ENCODE peak calls at places on chromosomes 16 and 17, in six cellular contexts. One of them, this sample, is unnamed.

GRCh38 chr17:29042679-29043538 is at the start of gene PIPOX:
- DNase-seq in lower leg skin: no peak
- DNase-seq in choroid plexus epithelial cell: peak
- DNase-seq in hepatocyte: peak
- DNase-seq in endothelial cell: peak
- DNase-seq in dorsolateral prefrontal cortex: no peak
- DNase-seq in this sample: no peak

GRCh38 chr16:11258553-11259287 is 2.7 kb upstream of the SOCS1 start:
- DNase-seq in lower leg skin: peak
- DNase-seq in choroid plexus epithelial cell: peak
- DNase-seq in hepatocyte: no peak
- DNase-seq in endothelial cell: no peak
- DNase-seq in dorsolateral prefrontal cortex: peak
- DNase-seq in this sample: no peak

GRCh38 chr17:49021095-49021767 is 24.0 kb downstream of the IGF2BP1 start:
- DNase-seq in lower leg skin: peak
- DNase-seq in choroid plexus epithelial cell: peak
- DNase-seq in hepatocyte: no peak
- DNase-seq in endothelial cell: no peak
- DNase-seq in dorsolateral prefrontal cortex: no peak
- DNase-seq in this sample: no peak

GRCh38 chr17:57834146-57834741 is 15.6 kb downstream of the MRPS23 start:
- DNase-seq in lower leg skin: no peak
- DNase-seq in choroid plexus epithelial cell: no peak
- DNase-seq in hepatocyte: no peak
- DNase-seq in endothelial cell: no peak
- DNase-seq in dorsolateral prefrontal cortex: peak
- DNase-seq in this sample: no peak

GRCh38 chr17:33038740-33039139 is 47.1 kb downstream of the SPACA3 start:
- DNase-seq in lower leg skin: no peak
- DNase-seq in choroid plexus epithelial cell: peak
- DNase-seq in hepatocyte: peak
- DNase-seq in endothelial cell: peak
- DNase-seq in dorsolateral prefrontal cortex: no peak
- DNase-seq in this sample: peak

GRCh38 chr17:39705786-39706348 is 6.0 kb downstream of the ERBB2 start:
- DNase-seq in lower leg skin: no peak
- DNase-seq in choroid plexus epithelial cell: no peak
- DNase-seq in hepatocyte: no peak
- DNase-seq in endothelial cell: no peak
- DNase-seq in dorsolateral prefrontal cortex: no peak
- DNase-seq in this sample: no peak

GRCh38 chr16:72935896-72936295 is 112.0 kb downstream of the ZFHX3 start:
- DNase-seq in lower leg skin: no peak
- DNase-seq in choroid plexus epithelial cell: no peak
- DNase-seq in hepatocyte: no peak
- DNase-seq in endothelial cell: no peak
- DNase-seq in dorsolateral prefrontal cortex: no peak
- DNase-seq in this sample: no peak

GRCh38 chr16:2497116-2497630 is 16.6 kb upstream of the ATP6V0C start:
- DNase-seq in lower leg skin: no peak
- DNase-seq in choroid plexus epithelial cell: no peak
- DNase-seq in hepatocyte: no peak
- DNase-seq in endothelial cell: no peak
- DNase-seq in dorsolateral prefrontal cortex: no peak
- DNase-seq in this sample: no peak

GRCh38 chr16:10170016-10170415 is 12.2 kb downstream of the GRIN2A start:
- DNase-seq in lower leg skin: no peak
- DNase-seq in choroid plexus epithelial cell: no peak
- DNase-seq in hepatocyte: no peak
- DNase-seq in endothelial cell: no peak
- DNase-seq in dorsolateral prefrontal cortex: no peak
- DNase-seq in this sample: no peak

GRCh38 chr16:75377971-75378386 is 55.3 kb downstream of the CFDP1 start:
- DNase-seq in lower leg skin: no peak
- DNase-seq in choroid plexus epithelial cell: peak
- DNase-seq in hepatocyte: peak
- DNase-seq in endothelial cell: peak
- DNase-seq in dorsolateral prefrontal cortex: no peak
- DNase-seq in this sample: peak

GRCh38 chr17:73288534-73289302 is 23.1 kb downstream of the CDC42EP4 start:
- DNase-seq in lower leg skin: no peak
- DNase-seq in choroid plexus epithelial cell: no peak
- DNase-seq in hepatocyte: peak
- DNase-seq in endothelial cell: no peak
- DNase-seq in dorsolateral prefrontal cortex: no peak
- DNase-seq in this sample: no peak

GRCh38 chr17:27446569-27447301 is 9.5 kb upstream of the KSR1 start:
- DNase-seq in lower leg skin: no peak
- DNase-seq in choroid plexus epithelial cell: peak
- DNase-seq in hepatocyte: peak
- DNase-seq in endothelial cell: no peak
- DNase-seq in dorsolateral prefrontal cortex: no peak
- DNase-seq in this sample: no peak

GRCh38 chr16:69839240-69839688 is 77.1 kb downstream of the WWP2 start:
- DNase-seq in lower leg skin: no peak
- DNase-seq in choroid plexus epithelial cell: no peak
- DNase-seq in hepatocyte: no peak
- DNase-seq in endothelial cell: no peak
- DNase-seq in dorsolateral prefrontal cortex: peak
- DNase-seq in this sample: no peak

GRCh38 chr16:1245452-1246005 is 5.0 kb downstream of the TPSAB1 start:
- DNase-seq in lower leg skin: no peak
- DNase-seq in choroid plexus epithelial cell: no peak
- DNase-seq in hepatocyte: no peak
- DNase-seq in endothelial cell: no peak
- DNase-seq in dorsolateral prefrontal cortex: no peak
- DNase-seq in this sample: no peak

GRCh38 chr16:19375561-19376158 is 42.0 kb upstream of the TMC5 start:
- DNase-seq in lower leg skin: no peak
- DNase-seq in choroid plexus epithelial cell: peak
- DNase-seq in hepatocyte: peak
- DNase-seq in endothelial cell: peak
- DNase-seq in dorsolateral prefrontal cortex: no peak
- DNase-seq in this sample: peak

GRCh38 chr17:14095630-14096029 is 26.3 kb downstream of the COX10 start:
- DNase-seq in lower leg skin: no peak
- DNase-seq in choroid plexus epithelial cell: no peak
- DNase-seq in hepatocyte: no peak
- DNase-seq in endothelial cell: no peak
- DNase-seq in dorsolateral prefrontal cortex: no peak
- DNase-seq in this sample: no peak

GRCh38 chr17:69175812-69176517 is 34.3 kb upstream of the ABCA6 start:
- DNase-seq in lower leg skin: no peak
- DNase-seq in choroid plexus epithelial cell: peak
- DNase-seq in hepatocyte: peak
- DNase-seq in endothelial cell: no peak
- DNase-seq in dorsolateral prefrontal cortex: no peak
- DNase-seq in this sample: no peak

GRCh38 chr16:8885674-8886592 is 3.8 kb downstream of the LITAFD start:
- DNase-seq in lower leg skin: no peak
- DNase-seq in choroid plexus epithelial cell: no peak
- DNase-seq in hepatocyte: peak
- DNase-seq in endothelial cell: no peak
- DNase-seq in dorsolateral prefrontal cortex: no peak
- DNase-seq in this sample: no peak

GRCh38 chr16:106623-107324 is 28.7 kb downstream of the MPG start:
- DNase-seq in lower leg skin: no peak
- DNase-seq in choroid plexus epithelial cell: peak
- DNase-seq in hepatocyte: peak
- DNase-seq in endothelial cell: peak
- DNase-seq in dorsolateral prefrontal cortex: no peak
- DNase-seq in this sample: peak

GRCh38 chr16:19098173-19098572 is 15.6 kb upstream of the ITPRIPL2 start:
- DNase-seq in lower leg skin: peak
- DNase-seq in choroid plexus epithelial cell: no peak
- DNase-seq in hepatocyte: no peak
- DNase-seq in endothelial cell: no peak
- DNase-seq in dorsolateral prefrontal cortex: no peak
- DNase-seq in this sample: no peak

GRCh38 chr16:57367111-57367752 is 5.1 kb upstream of the CX3CL1 start:
- DNase-seq in lower leg skin: no peak
- DNase-seq in choroid plexus epithelial cell: no peak
- DNase-seq in hepatocyte: no peak
- DNase-seq in endothelial cell: no peak
- DNase-seq in dorsolateral prefrontal cortex: no peak
- DNase-seq in this sample: no peak

GRCh38 chr17:36469733-36470132 is 16.7 kb upstream of the ZNHIT3 start:
- DNase-seq in lower leg skin: peak
- DNase-seq in choroid plexus epithelial cell: no peak
- DNase-seq in hepatocyte: no peak
- DNase-seq in endothelial cell: no peak
- DNase-seq in dorsolateral prefrontal cortex: no peak
- DNase-seq in this sample: no peak
- TF ChIP-seq CTCF in lower leg skin: no peak
- TF ChIP-seq CTCF in choroid plexus epithelial cell: no peak
- TF ChIP-seq CTCF in hepatocyte: no peak
- TF ChIP-seq CTCF in endothelial cell: no peak
- TF ChIP-seq CTCF in dorsolateral prefrontal cortex: no peak
- TF ChIP-seq CTCF in this sample: no peak

GRCh38 chr17:42536372-42537155 is 523 bp downstream of the NAGLU start:
- DNase-seq in lower leg skin: peak
- DNase-seq in choroid plexus epithelial cell: peak
- DNase-seq in hepatocyte: peak
- DNase-seq in endothelial cell: peak
- DNase-seq in dorsolateral prefrontal cortex: peak
- DNase-seq in this sample: peak
- TF ChIP-seq CTCF in lower leg skin: no peak
- TF ChIP-seq CTCF in choroid plexus epithelial cell: no peak
- TF ChIP-seq CTCF in hepatocyte: no peak
- TF ChIP-seq CTCF in endothelial cell: no peak
- TF ChIP-seq CTCF in dorsolateral prefrontal cortex: no peak
- TF ChIP-seq CTCF in this sample: no peak

GRCh38 chr17:1206016-1206787 is 26.4 kb upstream of the ABR start:
- DNase-seq in lower leg skin: no peak
- DNase-seq in choroid plexus epithelial cell: no peak
- DNase-seq in hepatocyte: no peak
- DNase-seq in endothelial cell: no peak
- DNase-seq in dorsolateral prefrontal cortex: no peak
- DNase-seq in this sample: no peak
- TF ChIP-seq CTCF in lower leg skin: no peak
- TF ChIP-seq CTCF in choroid plexus epithelial cell: no peak
- TF ChIP-seq CTCF in hepatocyte: no peak
- TF ChIP-seq CTCF in endothelial cell: no peak
- TF ChIP-seq CTCF in dorsolateral prefrontal cortex: no peak
- TF ChIP-seq CTCF in this sample: no peak

GRCh38 chr17:65229596-65229995 is 92.4 kb downstream of the RGS9 start:
- DNase-seq in lower leg skin: no peak
- DNase-seq in choroid plexus epithelial cell: no peak
- DNase-seq in hepatocyte: no peak
- DNase-seq in endothelial cell: no peak
- DNase-seq in dorsolateral prefrontal cortex: no peak
- DNase-seq in this sample: no peak

GRCh38 chr17:65228734-65229390 is 91.7 kb downstream of the RGS9 start:
- DNase-seq in lower leg skin: no peak
- DNase-seq in choroid plexus epithelial cell: peak
- DNase-seq in hepatocyte: peak
- DNase-seq in endothelial cell: no peak
- DNase-seq in dorsolateral prefrontal cortex: no peak
- DNase-seq in this sample: no peak

GRCh38 chr17:65231662-65232335 is 94.6 kb downstream of the RGS9 start:
- DNase-seq in lower leg skin: no peak
- DNase-seq in choroid plexus epithelial cell: peak
- DNase-seq in hepatocyte: peak
- DNase-seq in endothelial cell: peak
- DNase-seq in dorsolateral prefrontal cortex: no peak
- DNase-seq in this sample: peak

GRCh38 chr17:65230040-65230439 is 92.9 kb downstream of the RGS9 start:
- DNase-seq in lower leg skin: no peak
- DNase-seq in choroid plexus epithelial cell: no peak
- DNase-seq in hepatocyte: no peak
- DNase-seq in endothelial cell: no peak
- DNase-seq in dorsolateral prefrontal cortex: no peak
- DNase-seq in this sample: no peak

DNA sequence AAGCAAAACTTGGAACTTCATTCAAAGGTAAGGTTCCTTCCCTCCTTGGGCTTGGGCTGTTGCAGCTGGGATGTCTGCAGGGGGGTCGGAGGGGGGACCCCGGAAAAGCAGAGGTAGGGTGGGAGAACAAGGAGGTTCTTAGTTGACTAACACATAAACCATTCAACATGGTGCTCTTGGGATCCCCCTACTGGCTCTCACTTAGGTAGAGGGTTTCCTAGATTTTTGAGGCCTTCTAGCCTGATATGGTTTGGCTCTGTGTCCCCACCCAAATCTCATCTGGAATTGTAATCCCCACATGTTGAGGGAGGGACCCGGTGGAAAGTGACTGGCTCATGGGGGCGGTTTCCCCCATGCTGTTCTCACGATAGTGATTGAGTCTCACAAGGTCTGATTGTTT is 93.9 kb downstream of the RGS9 start:
- DNase-seq in lower leg skin: no peak
- DNase-seq in choroid plexus epithelial cell: peak
- DNase-seq in hepatocyte: no peak
- DNase-seq in endothelial cell: no peak
- DNase-seq in dorsolateral prefrontal cortex: no peak
- DNase-seq in this sample: no peak
- TF ChIP-seq CTCF in lower leg skin: no peak
- TF ChIP-seq CTCF in choroid plexus epithelial cell: peak
- TF ChIP-seq CTCF in hepatocyte: no peak
- TF ChIP-seq CTCF in endothelial cell: no peak
- TF ChIP-seq CTCF in dorsolateral prefrontal cortex: no peak
- TF ChIP-seq CTCF in this sample: no peak

This sample was measured in neural crest cell.